ENCODE peak calls at places on chromosomes 2 and 18, in five cellular contexts. One of them, this sample, is unnamed. For H3K9me3 and H3K36me3, the result is how much of the 10 kb centered on the place peaks cover.

GRCh38 chr2:105399207-105399861 is 483 bp upstream of the FHL2 start:
- DNase-seq in testis: no peak
- DNase-seq in H1: peak
- DNase-seq in transverse colon: no peak
- DNase-seq in sigmoid colon: no peak
- DNase-seq in this sample: peak

GRCh38 chr2:217203086-217203485 is 343.2 kb upstream of the TNP1 start:
- DNase-seq in transverse colon: no peak
- DNase-seq in sigmoid colon: no peak
- DNase-seq in testis: no peak
- DNase-seq in H1: no peak
- DNase-seq in this sample: no peak

GRCh38 chr18:11850821-11851155 is 425 bp upstream of the CHMP1B start:
- DNase-seq in transverse colon: no peak
- DNase-seq in sigmoid colon: no peak
- DNase-seq in testis: no peak
- DNase-seq in H1: no peak
- DNase-seq in this sample: no peak

GRCh38 chr2:236614566-236614965 is 44.9 kb downstream of the ACKR3 start:
- DNase-seq in testis: no peak
- DNase-seq in transverse colon: no peak
- DNase-seq in sigmoid colon: no peak
- DNase-seq in H1: no peak
- DNase-seq in this sample: no peak

GRCh38 chr2:231323316-231323715 is 72.2 kb upstream of the B3GNT7 start:
- DNase-seq in testis: no peak
- DNase-seq in transverse colon: no peak
- DNase-seq in H1: no peak
- DNase-seq in sigmoid colon: no peak
- DNase-seq in this sample: no peak

GRCh38 chr2:102233132-102233884 is 46.5 kb downstream of the IL1RL2 start:
- DNase-seq in testis: no peak
- DNase-seq in H1: peak
- DNase-seq in transverse colon: no peak
- DNase-seq in sigmoid colon: no peak
- DNase-seq in this sample: no peak

GRCh38 chr18:24947521-24948305 is 404.3 kb downstream of the ZNF521 start:
- DNase-seq in sigmoid colon: no peak
- DNase-seq in transverse colon: no peak
- DNase-seq in testis: no peak
- DNase-seq in H1: no peak
- DNase-seq in this sample: no peak

GRCh38 chr2:163182764-163183354 is 344.3 kb upstream of the KCNH7 start:
- DNase-seq in sigmoid colon: no peak
- DNase-seq in H1: no peak
- DNase-seq in transverse colon: no peak
- DNase-seq in testis: no peak
- DNase-seq in this sample: no peak

GRCh38 chr2:64383016-64383588 is 70.9 kb upstream of the LGALSL start:
- DNase-seq in H1: peak
- DNase-seq in testis: no peak
- DNase-seq in transverse colon: no peak
- DNase-seq in sigmoid colon: no peak
- DNase-seq in this sample: no peak

GRCh38 chr2:147806846-147807245 is 38.0 kb upstream of the ACVR2A start:
- DNase-seq in testis: no peak
- DNase-seq in sigmoid colon: no peak
- DNase-seq in transverse colon: no peak
- DNase-seq in H1: no peak
- DNase-seq in this sample: no peak

GRCh38 chr2:168480825-168481585 is 24.9 kb downstream of the CERS6 start:
- DNase-seq in transverse colon: no peak
- DNase-seq in testis: no peak
- DNase-seq in H1: no peak
- DNase-seq in sigmoid colon: no peak
- DNase-seq in this sample: no peak

GRCh38 chr2:100242891-100243670 is 79.2 kb downstream of the LONRF2 start:
- DNase-seq in testis: peak
- DNase-seq in sigmoid colon: peak
- DNase-seq in transverse colon: peak
- DNase-seq in H1: peak
- DNase-seq in this sample: peak

GRCh38 chr18:47754311-47755101 is 176.0 kb downstream of the SMAD2 start:
- DNase-seq in transverse colon: peak
- DNase-seq in testis: peak
- DNase-seq in sigmoid colon: no peak
- DNase-seq in H1: peak
- DNase-seq in this sample: peak

GRCh38 chr18:33560686-33561370 is 17.2 kb upstream of the ASXL3 start:
- DNase-seq in H1: no peak
- DNase-seq in transverse colon: no peak
- DNase-seq in testis: peak
- DNase-seq in sigmoid colon: no peak
- DNase-seq in this sample: peak

GRCh38 chr18:74446631-74447403 is 10.3 kb downstream of the DIPK1C start:
- DNase-seq in transverse colon: no peak
- DNase-seq in sigmoid colon: no peak
- DNase-seq in H1: no peak
- DNase-seq in testis: no peak
- DNase-seq in this sample: no peak

GRCh38 chr2:131077966-131078365 is 15.3 kb downstream of the FAM168B start:
- DNase-seq in transverse colon: no peak
- DNase-seq in testis: no peak
- DNase-seq in H1: no peak
- DNase-seq in sigmoid colon: no peak
- DNase-seq in this sample: no peak

GRCh38 chr18:78525364-78526111 is 454.1 kb upstream of the SALL3 start:
- DNase-seq in testis: no peak
- DNase-seq in transverse colon: no peak
- DNase-seq in H1: no peak
- DNase-seq in sigmoid colon: no peak
- DNase-seq in this sample: no peak

GRCh38 chr18:2301316-2301715 is 270.0 kb downstream of the METTL4 start:
- DNase-seq in H1: no peak
- DNase-seq in sigmoid colon: no peak
- DNase-seq in transverse colon: no peak
- DNase-seq in testis: no peak
- DNase-seq in this sample: no peak

GRCh38 chr2:236971919-236972381 is 113.7 kb upstream of the COPS8 start:
- DNase-seq in testis: no peak
- DNase-seq in transverse colon: no peak
- DNase-seq in sigmoid colon: no peak
- DNase-seq in H1: no peak
- DNase-seq in this sample: no peak

GRCh38 chr2:170917957-170918356 is 11.1 kb upstream of the GORASP2 start:
- DNase-seq in H1: no peak
- DNase-seq in transverse colon: no peak
- DNase-seq in testis: no peak
- DNase-seq in sigmoid colon: no peak
- DNase-seq in this sample: no peak

GRCh38 chr2:144290276-144290675 is 229.6 kb downstream of the ZEB2 start:
- DNase-seq in transverse colon: no peak
- DNase-seq in H1: no peak
- DNase-seq in testis: no peak
- DNase-seq in sigmoid colon: no peak
- DNase-seq in this sample: no peak

GRCh38 chr2:235085476-235085875 is 133.7 kb downstream of the SH3BP4 start:
- DNase-seq in testis: no peak
- DNase-seq in sigmoid colon: no peak
- DNase-seq in transverse colon: no peak
- DNase-seq in H1: no peak
- DNase-seq in this sample: no peak

GRCh38 chr18:42275138-42275535 is 320.1 kb downstream of the PIK3C3 start:
- DNase-seq in transverse colon: no peak
- DNase-seq in testis: no peak
- DNase-seq in sigmoid colon: no peak
- DNase-seq in H1: no peak
- DNase-seq in this sample: no peak

GRCh38 chr2:172375247-172375646 is 52.1 kb upstream of the ITGA6 start:
- DNase-seq in testis: no peak
- DNase-seq in H1: no peak
- DNase-seq in transverse colon: no peak
- DNase-seq in sigmoid colon: no peak
- DNase-seq in this sample: no peak

GRCh38 chr2:109530712-109531111 is 83.1 kb downstream of the SEPTIN10 start:
- DNase-seq in sigmoid colon: no peak
- DNase-seq in transverse colon: no peak
- DNase-seq in testis: no peak
- DNase-seq in H1: no peak
- DNase-seq in this sample: no peak

GRCh38 chr2:225697936-225698335 is 298.4 kb downstream of the NYAP2 start:
- DNase-seq in sigmoid colon: no peak
- DNase-seq in testis: no peak
- DNase-seq in transverse colon: no peak
- DNase-seq in H1: no peak
- DNase-seq in this sample: no peak

GRCh38 chr18:45412577-45412976 is 202.7 kb upstream of the SLC14A2 start:
- DNase-seq in transverse colon: no peak
- DNase-seq in testis: no peak
- DNase-seq in sigmoid colon: no peak
- DNase-seq in H1: no peak
- DNase-seq in this sample: no peak

GRCh38 chr2:47867205-47867604 is 39.1 kb downstream of the FBXO11 start:
- DNase-seq in sigmoid colon: no peak
- DNase-seq in testis: no peak
- DNase-seq in transverse colon: no peak
- DNase-seq in H1: no peak
- DNase-seq in this sample: no peak

GRCh38 chr2:4528773-4529172 is 825.4 kb downstream of the DCDC2C start:
- DNase-seq in H1: no peak
- DNase-seq in transverse colon: no peak
- DNase-seq in sigmoid colon: no peak
- DNase-seq in testis: no peak
- DNase-seq in this sample: no peak

GRCh38 chr2:4533806-4534205 is 830.4 kb downstream of the DCDC2C start:
- DNase-seq in transverse colon: no peak
- DNase-seq in sigmoid colon: no peak
- DNase-seq in H1: no peak
- DNase-seq in testis: no peak
- DNase-seq in this sample: no peak

GRCh38 chr2:4530231-4530630 is 826.9 kb downstream of the DCDC2C start:
- DNase-seq in H1: no peak
- DNase-seq in testis: no peak
- DNase-seq in sigmoid colon: no peak
- DNase-seq in transverse colon: no peak
- DNase-seq in this sample: no peak

GRCh38 chr2:4529738-4530137 is 826.4 kb downstream of the DCDC2C start:
- DNase-seq in sigmoid colon: no peak
- DNase-seq in testis: no peak
- DNase-seq in transverse colon: no peak
- DNase-seq in H1: no peak
- DNase-seq in this sample: no peak
- H3K9me3 ChIP-seq in sigmoid colon: under half
- H3K9me3 ChIP-seq in testis: under half
- H3K9me3 ChIP-seq in transverse colon: under half
- H3K9me3 ChIP-seq in H1: under half
- H3K9me3 ChIP-seq in this sample: under half

GRCh38 chr2:85623991-85624390 is 8.0 kb downstream of the USP39 start:
- DNase-seq in H1: no peak
- DNase-seq in testis: no peak
- DNase-seq in sigmoid colon: no peak
- DNase-seq in transverse colon: no peak
- DNase-seq in this sample: no peak
- H3K36me3 ChIP-seq in H1: half or more
- H3K36me3 ChIP-seq in testis: under half
- H3K36me3 ChIP-seq in sigmoid colon: under half
- H3K36me3 ChIP-seq in transverse colon: half or more
- H3K36me3 ChIP-seq in this sample: under half

GRCh38 chr2:26184555-26185303 is 11.8 kb downstream of the GAREM2 start:
- DNase-seq in H1: peak
- DNase-seq in sigmoid colon: peak
- DNase-seq in testis: peak
- DNase-seq in transverse colon: peak
- DNase-seq in this sample: peak
- TF ChIP-seq CTCF in H1: peak
- TF ChIP-seq CTCF in sigmoid colon: peak
- TF ChIP-seq CTCF in testis: peak
- TF ChIP-seq CTCF in transverse colon: no peak
- TF ChIP-seq CTCF in this sample: peak

GRCh38 chr18:14912967-14913366 is 165.0 kb downstream of the ANKRD30B start:
- DNase-seq in testis: no peak
- DNase-seq in H1: no peak
- DNase-seq in transverse colon: no peak
- DNase-seq in sigmoid colon: no peak
- DNase-seq in this sample: no peak
- H3K9me3 ChIP-seq in testis: under half
- H3K9me3 ChIP-seq in H1: half or more
- H3K9me3 ChIP-seq in transverse colon: under half
- H3K9me3 ChIP-seq in sigmoid colon: under half
- H3K9me3 ChIP-seq in this sample: under half

GRCh38 chr2:61205132-61205531 is 43.1 kb downstream of the C2orf74 start:
- DNase-seq in sigmoid colon: no peak
- DNase-seq in H1: no peak
- DNase-seq in testis: no peak
- DNase-seq in transverse colon: no peak
- DNase-seq in this sample: no peak
- H3K36me3 ChIP-seq in sigmoid colon: under half
- H3K36me3 ChIP-seq in H1: under half
- H3K36me3 ChIP-seq in testis: under half
- H3K36me3 ChIP-seq in transverse colon: under half
- H3K36me3 ChIP-seq in this sample: under half

GRCh38 chr2:149100739-149101699 is 62.5 kb downstream of the LYPD6B start:
- DNase-seq in transverse colon: no peak
- DNase-seq in sigmoid colon: no peak
- DNase-seq in H1: no peak
- DNase-seq in testis: no peak
- DNase-seq in this sample: no peak

GRCh38 chr2:149101818-149102217 is 63.3 kb downstream of the LYPD6B start:
- DNase-seq in sigmoid colon: no peak
- DNase-seq in H1: no peak
- DNase-seq in transverse colon: no peak
- DNase-seq in testis: no peak
- DNase-seq in this sample: no peak

GRCh38 chr2:149098722-149099121 is 60.2 kb downstream of the LYPD6B start:
- DNase-seq in sigmoid colon: no peak
- DNase-seq in testis: no peak
- DNase-seq in H1: no peak
- DNase-seq in transverse colon: no peak
- DNase-seq in this sample: no peak

GRCh38 chr2:149094217-149095015 is 55.9 kb downstream of the LYPD6B start:
- DNase-seq in sigmoid colon: no peak
- DNase-seq in transverse colon: no peak
- DNase-seq in H1: no peak
- DNase-seq in testis: no peak
- DNase-seq in this sample: no peak

DNA sequence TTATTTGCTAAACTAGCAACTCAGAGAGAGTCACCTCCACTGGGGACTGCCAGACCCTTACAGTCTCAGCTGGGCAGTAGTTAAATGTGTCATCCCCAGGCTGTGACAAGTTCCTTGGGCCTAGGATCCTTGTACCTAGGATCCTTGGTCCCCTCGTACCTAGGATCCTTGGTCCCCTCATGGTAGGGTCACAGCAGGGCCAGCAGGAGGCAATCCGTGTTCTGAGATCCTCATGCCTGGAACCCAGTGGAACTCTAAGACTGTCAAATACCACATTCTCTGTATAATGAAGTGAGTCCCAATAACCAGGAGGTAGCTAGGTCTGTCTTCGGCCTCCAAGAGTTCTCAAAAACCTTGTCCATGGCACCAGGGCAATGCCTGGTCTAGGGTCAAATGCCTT is 60.8 kb downstream of the LYPD6B start:
- DNase-seq in testis: no peak
- DNase-seq in sigmoid colon: no peak
- DNase-seq in H1: no peak
- DNase-seq in transverse colon: no peak
- DNase-seq in this sample: no peak
- TF ChIP-seq CTCF in testis: no peak
- TF ChIP-seq CTCF in sigmoid colon: no peak
- TF ChIP-seq CTCF in H1: peak
- TF ChIP-seq CTCF in transverse colon: no peak
- TF ChIP-seq CTCF in this sample: no peak